ENCODE peak calls at places on chromosomes 13 and 19, in five cellular contexts. One of them, this sample, is unnamed.

GRCh38 chr13:24718192-24718965 is 38.2 kb downstream of the ATP12A start:
- DNase-seq in upper lobe of right lung: no peak
- DNase-seq in body of pancreas: no peak
- DNase-seq in CD8-positive, alpha-beta T cell: no peak
- DNase-seq in cardiac fibroblast: no peak
- DNase-seq in this sample: no peak

GRCh38 chr19:46898731-46899130 is 37.9 kb downstream of the ARHGAP35 start:
- DNase-seq in CD8-positive, alpha-beta T cell: no peak
- DNase-seq in upper lobe of right lung: no peak
- DNase-seq in cardiac fibroblast: peak
- DNase-seq in body of pancreas: no peak
- DNase-seq in this sample: no peak

GRCh38 chr19:48992571-48993174 is 436 bp downstream of the GYS1 start:
- DNase-seq in upper lobe of right lung: peak
- DNase-seq in cardiac fibroblast: no peak
- DNase-seq in body of pancreas: no peak
- DNase-seq in CD8-positive, alpha-beta T cell: no peak
- DNase-seq in this sample: no peak

GRCh38 chr13:94800423-94800822 is 88.1 kb upstream of the SOX21 start:
- DNase-seq in cardiac fibroblast: no peak
- DNase-seq in upper lobe of right lung: no peak
- DNase-seq in CD8-positive, alpha-beta T cell: no peak
- DNase-seq in body of pancreas: no peak
- DNase-seq in this sample: no peak

GRCh38 chr13:112702341-112702982 is 12.6 kb downstream of the ATP11A start:
- DNase-seq in cardiac fibroblast: no peak
- DNase-seq in body of pancreas: peak
- DNase-seq in upper lobe of right lung: no peak
- DNase-seq in CD8-positive, alpha-beta T cell: no peak
- DNase-seq in this sample: no peak

GRCh38 chr13:66618702-66619101 is 611.4 kb downstream of the PCDH9 start:
- DNase-seq in cardiac fibroblast: peak
- DNase-seq in body of pancreas: no peak
- DNase-seq in upper lobe of right lung: no peak
- DNase-seq in CD8-positive, alpha-beta T cell: no peak
- DNase-seq in this sample: no peak

GRCh38 chr13:110826861-110827672 is 87.8 kb downstream of the ANKRD10 start:
- DNase-seq in body of pancreas: peak
- DNase-seq in upper lobe of right lung: no peak
- DNase-seq in CD8-positive, alpha-beta T cell: no peak
- DNase-seq in cardiac fibroblast: no peak
- DNase-seq in this sample: no peak

GRCh38 chr13:95160112-95160906 is 140.9 kb downstream of the ABCC4 start:
- DNase-seq in upper lobe of right lung: no peak
- DNase-seq in CD8-positive, alpha-beta T cell: no peak
- DNase-seq in cardiac fibroblast: peak
- DNase-seq in body of pancreas: no peak
- DNase-seq in this sample: no peak

GRCh38 chr13:23140492-23140891 is 40.3 kb upstream of the SGCG start:
- DNase-seq in body of pancreas: no peak
- DNase-seq in CD8-positive, alpha-beta T cell: no peak
- DNase-seq in cardiac fibroblast: no peak
- DNase-seq in upper lobe of right lung: no peak
- DNase-seq in this sample: no peak

GRCh38 chr19:31350693-31351211 is 1.5 kb upstream of the TSHZ3 start:
- DNase-seq in body of pancreas: peak
- DNase-seq in upper lobe of right lung: peak
- DNase-seq in cardiac fibroblast: peak
- DNase-seq in CD8-positive, alpha-beta T cell: no peak
- DNase-seq in this sample: no peak

GRCh38 chr13:99566125-99567083 is 65.1 kb downstream of the TM9SF2 start:
- DNase-seq in body of pancreas: no peak
- DNase-seq in upper lobe of right lung: no peak
- DNase-seq in cardiac fibroblast: no peak
- DNase-seq in CD8-positive, alpha-beta T cell: no peak
- DNase-seq in this sample: no peak

GRCh38 chr13:25725104-25725503 is 326.7 kb downstream of the SHISA2 start:
- DNase-seq in cardiac fibroblast: no peak
- DNase-seq in CD8-positive, alpha-beta T cell: no peak
- DNase-seq in body of pancreas: no peak
- DNase-seq in upper lobe of right lung: no peak
- DNase-seq in this sample: no peak

GRCh38 chr19:50205681-50206138 is 2.3 kb downstream of the MYH14 start:
- DNase-seq in body of pancreas: peak
- DNase-seq in upper lobe of right lung: peak
- DNase-seq in CD8-positive, alpha-beta T cell: no peak
- DNase-seq in cardiac fibroblast: no peak
- DNase-seq in this sample: no peak

GRCh38 chr13:41127746-41128145 is 4.9 kb downstream of the KBTBD6 start:
- DNase-seq in cardiac fibroblast: peak
- DNase-seq in body of pancreas: no peak
- DNase-seq in CD8-positive, alpha-beta T cell: no peak
- DNase-seq in upper lobe of right lung: no peak
- DNase-seq in this sample: no peak
- TF ChIP-seq CTCF in cardiac fibroblast: no peak
- TF ChIP-seq CTCF in body of pancreas: no peak
- TF ChIP-seq CTCF in CD8-positive, alpha-beta T cell: no peak
- TF ChIP-seq CTCF in upper lobe of right lung: no peak
- TF ChIP-seq CTCF in this sample: no peak

GRCh38 chr19:30047355-30047895 is 105.4 kb downstream of the URI1 start:
- DNase-seq in CD8-positive, alpha-beta T cell: no peak
- DNase-seq in cardiac fibroblast: no peak
- DNase-seq in upper lobe of right lung: no peak
- DNase-seq in body of pancreas: no peak
- DNase-seq in this sample: no peak

GRCh38 chr19:30049844-30050667 is 108.0 kb downstream of the URI1 start:
- DNase-seq in body of pancreas: no peak
- DNase-seq in CD8-positive, alpha-beta T cell: no peak
- DNase-seq in cardiac fibroblast: no peak
- DNase-seq in upper lobe of right lung: no peak
- DNase-seq in this sample: no peak

GRCh38 chr19:30046522-30046921 is 104.5 kb downstream of the URI1 start:
- DNase-seq in body of pancreas: no peak
- DNase-seq in cardiac fibroblast: no peak
- DNase-seq in upper lobe of right lung: no peak
- DNase-seq in CD8-positive, alpha-beta T cell: no peak
- DNase-seq in this sample: no peak

GRCh38 chr19:30052122-30053075 is 110.4 kb downstream of the URI1 start:
- DNase-seq in upper lobe of right lung: no peak
- DNase-seq in CD8-positive, alpha-beta T cell: no peak
- DNase-seq in cardiac fibroblast: no peak
- DNase-seq in body of pancreas: no peak
- DNase-seq in this sample: no peak

DNA sequence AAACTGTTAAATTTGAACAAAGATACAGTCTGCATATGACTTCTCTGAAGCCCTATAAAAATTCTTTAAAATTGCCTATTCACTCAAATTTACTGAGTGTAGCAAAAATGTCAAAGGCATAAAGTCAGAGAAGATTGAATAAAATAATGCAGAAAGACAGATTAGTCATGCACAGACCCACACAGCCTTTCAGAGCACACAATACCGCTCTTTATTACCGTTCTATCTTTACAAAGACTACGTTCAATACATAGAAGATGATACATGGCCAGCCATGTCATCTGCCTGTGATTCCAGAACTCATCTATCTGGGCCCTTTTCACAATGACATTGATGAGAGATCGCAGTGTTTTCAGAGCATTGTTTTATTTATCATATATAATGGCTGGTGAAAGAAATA is 107.2 kb downstream of the URI1 start:
- DNase-seq in upper lobe of right lung: no peak
- DNase-seq in body of pancreas: no peak
- DNase-seq in CD8-positive, alpha-beta T cell: no peak
- DNase-seq in cardiac fibroblast: no peak
- DNase-seq in this sample: no peak
- TF ChIP-seq CTCF in upper lobe of right lung: no peak
- TF ChIP-seq CTCF in body of pancreas: no peak
- TF ChIP-seq CTCF in CD8-positive, alpha-beta T cell: no peak
- TF ChIP-seq CTCF in cardiac fibroblast: no peak
- TF ChIP-seq CTCF in this sample: no peak

GRCh38 chr13:101155920-101156319 is 260.4 kb downstream of the NALCN start:
- DNase-seq in upper lobe of right lung: no peak
- DNase-seq in body of pancreas: no peak
- DNase-seq in cardiac fibroblast: no peak
- DNase-seq in CD8-positive, alpha-beta T cell: no peak
- DNase-seq in this sample: no peak
- TF ChIP-seq CTCF in upper lobe of right lung: peak
- TF ChIP-seq CTCF in body of pancreas: no peak
- TF ChIP-seq CTCF in cardiac fibroblast: peak
- TF ChIP-seq CTCF in CD8-positive, alpha-beta T cell: peak
- TF ChIP-seq CTCF in this sample: peak

GRCh38 chr19:11856568-11857264 is 8.2 kb downstream of the ZNF439 start:
- DNase-seq in CD8-positive, alpha-beta T cell: no peak
- DNase-seq in upper lobe of right lung: peak
- DNase-seq in cardiac fibroblast: no peak
- DNase-seq in body of pancreas: no peak
- DNase-seq in this sample: no peak
- TF ChIP-seq CTCF in CD8-positive, alpha-beta T cell: no peak
- TF ChIP-seq CTCF in upper lobe of right lung: no peak
- TF ChIP-seq CTCF in cardiac fibroblast: no peak
- TF ChIP-seq CTCF in body of pancreas: no peak
- TF ChIP-seq CTCF in this sample: no peak

GRCh38 chr19:13784731-13785452 is 10.4 kb upstream of the ZSWIM4 start:
- DNase-seq in CD8-positive, alpha-beta T cell: peak
- DNase-seq in upper lobe of right lung: peak
- DNase-seq in body of pancreas: peak
- DNase-seq in cardiac fibroblast: peak
- DNase-seq in this sample: peak
- TF ChIP-seq CTCF in CD8-positive, alpha-beta T cell: peak
- TF ChIP-seq CTCF in upper lobe of right lung: peak
- TF ChIP-seq CTCF in body of pancreas: peak
- TF ChIP-seq CTCF in cardiac fibroblast: peak
- TF ChIP-seq CTCF in this sample: peak

DNA sequence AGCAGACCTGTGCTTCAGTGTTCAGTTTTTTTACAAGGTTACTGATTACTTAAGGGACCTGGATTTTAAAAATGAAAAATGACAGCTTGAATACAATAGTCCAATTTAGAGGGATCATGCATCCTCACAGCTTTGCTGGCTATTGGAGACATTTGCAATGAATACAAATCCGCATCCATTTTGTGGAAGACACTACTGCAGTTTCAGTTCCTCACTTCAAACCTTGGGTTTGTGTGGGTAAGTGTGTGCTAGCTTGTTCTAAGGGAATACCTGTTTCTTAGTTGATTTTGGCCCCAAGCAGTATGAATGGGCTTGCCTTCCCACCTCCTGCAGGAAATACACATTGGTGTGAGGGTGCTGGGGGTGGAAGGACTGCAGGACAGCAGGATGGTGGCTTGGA is 222.4 kb downstream of the OLFM4 start:
- DNase-seq in CD8-positive, alpha-beta T cell: no peak
- DNase-seq in upper lobe of right lung: no peak
- DNase-seq in body of pancreas: no peak
- DNase-seq in cardiac fibroblast: no peak
- DNase-seq in this sample: no peak
- TF ChIP-seq CTCF in CD8-positive, alpha-beta T cell: no peak
- TF ChIP-seq CTCF in upper lobe of right lung: no peak
- TF ChIP-seq CTCF in body of pancreas: no peak
- TF ChIP-seq CTCF in cardiac fibroblast: no peak
- TF ChIP-seq CTCF in this sample: no peak

DNA sequence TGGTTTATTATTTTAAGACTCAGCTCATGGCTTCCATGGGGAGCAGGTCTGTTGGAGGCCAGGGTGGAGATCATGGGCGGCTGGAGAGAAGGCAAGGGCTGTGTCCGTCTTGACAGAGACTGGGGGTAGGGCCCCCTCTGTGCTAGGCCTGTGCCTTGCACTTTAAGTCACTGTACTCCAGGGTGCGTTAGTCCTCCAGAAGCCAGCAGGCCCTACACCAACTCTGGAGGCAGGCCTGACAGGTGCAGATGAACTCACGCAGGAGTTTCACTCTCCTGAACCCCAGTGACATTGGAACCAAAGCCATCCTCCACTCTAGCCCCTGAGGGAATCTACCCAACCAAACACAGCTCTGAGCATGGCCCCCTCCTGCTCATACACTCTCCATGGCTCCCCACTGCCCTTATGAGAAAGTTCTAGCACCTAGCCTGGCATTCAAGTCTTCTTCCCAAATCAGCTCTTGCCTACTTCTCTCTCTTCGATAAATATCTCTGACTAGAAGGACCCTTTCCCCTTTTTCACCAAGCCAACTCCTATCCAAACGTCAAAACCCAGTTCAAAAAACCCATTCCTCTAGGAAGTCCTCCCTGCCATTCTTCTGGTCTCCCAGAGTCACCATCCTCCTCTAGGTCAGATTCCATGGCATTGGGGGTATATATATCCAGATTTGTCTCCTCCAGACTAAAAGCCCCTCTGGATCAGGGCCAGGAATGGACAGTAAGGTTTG is 15.1 kb downstream of the MEF2B start:
- DNase-seq in cardiac fibroblast: no peak
- DNase-seq in body of pancreas: no peak
- DNase-seq in upper lobe of right lung: no peak
- DNase-seq in CD8-positive, alpha-beta T cell: no peak
- DNase-seq in this sample: no peak
- TF ChIP-seq CTCF in cardiac fibroblast: no peak
- TF ChIP-seq CTCF in body of pancreas: no peak
- TF ChIP-seq CTCF in upper lobe of right lung: no peak
- TF ChIP-seq CTCF in CD8-positive, alpha-beta T cell: no peak
- TF ChIP-seq CTCF in this sample: no peak

GRCh38 chr19:42440357-42441046 is 2.2 kb downstream of the CXCL17 start:
- DNase-seq in upper lobe of right lung: peak
- DNase-seq in cardiac fibroblast: peak
- DNase-seq in body of pancreas: peak
- DNase-seq in CD8-positive, alpha-beta T cell: peak
- DNase-seq in this sample: peak

GRCh38 chr19:42442833-42443232 is at the start of gene CXCL17:
- DNase-seq in cardiac fibroblast: no peak
- DNase-seq in upper lobe of right lung: no peak
- DNase-seq in CD8-positive, alpha-beta T cell: no peak
- DNase-seq in body of pancreas: peak
- DNase-seq in this sample: no peak

GRCh38 chr19:42445948-42446347 is 3.2 kb upstream of the CXCL17 start:
- DNase-seq in CD8-positive, alpha-beta T cell: no peak
- DNase-seq in cardiac fibroblast: no peak
- DNase-seq in upper lobe of right lung: no peak
- DNase-seq in body of pancreas: no peak
- DNase-seq in this sample: no peak

GRCh38 chr19:42443944-42444398 is 1.2 kb upstream of the CXCL17 start:
- DNase-seq in upper lobe of right lung: no peak
- DNase-seq in cardiac fibroblast: no peak
- DNase-seq in body of pancreas: no peak
- DNase-seq in CD8-positive, alpha-beta T cell: no peak
- DNase-seq in this sample: no peak

GRCh38 chr19:42441047-42441440 is 1.7 kb downstream of the CXCL17 start:
- DNase-seq in cardiac fibroblast: no peak
- DNase-seq in body of pancreas: no peak
- DNase-seq in upper lobe of right lung: no peak
- DNase-seq in CD8-positive, alpha-beta T cell: no peak
- DNase-seq in this sample: no peak
- TF ChIP-seq CTCF in cardiac fibroblast: no peak
- TF ChIP-seq CTCF in body of pancreas: no peak
- TF ChIP-seq CTCF in upper lobe of right lung: no peak
- TF ChIP-seq CTCF in CD8-positive, alpha-beta T cell: no peak
- TF ChIP-seq CTCF in this sample: no peak

GRCh38 chr13:49443689-49444516 is at the start of the genes CAB39L and SETDB2:
- DNase-seq in cardiac fibroblast: peak
- DNase-seq in CD8-positive, alpha-beta T cell: peak
- DNase-seq in body of pancreas: peak
- DNase-seq in upper lobe of right lung: peak
- DNase-seq in this sample: peak
- TF ChIP-seq CTCF in cardiac fibroblast: peak
- TF ChIP-seq CTCF in CD8-positive, alpha-beta T cell: no peak
- TF ChIP-seq CTCF in body of pancreas: peak
- TF ChIP-seq CTCF in upper lobe of right lung: peak
- TF ChIP-seq CTCF in this sample: peak

This sample was measured in CD14-positive monocyte.